ENCODE peak calls at places on chromosomes 11 and 22, in five cellular contexts. B is EH, U is progenitor cell of endocrine pancreas, E is frontal cortex, X is amygdala. A is an unnamed sample.

GRCh38 chr11:118911880-118912741 is 13.6 kb downstream of the BCL9L start:
- DNase-seq in B (peak; percentile 94), U (no peak), E (no peak), X (no peak), A (peak; percentile 85)

GRCh38 chr11:27839226-27839913 is 139.1 kb upstream of the BDNF start:
- DNase-seq in B (peak; percentile 47), U (no peak), E (no peak), X (no peak), A (no peak)

GRCh38 chr22:50151571-50152537 is 18.7 kb upstream of the PANX2 start:
- DNase-seq in B (no peak), U (no peak), E (no peak), X (no peak), A (no peak)

GRCh38 chr22:44668886-44669724 is 32.9 kb upstream of the PRR5 start:
- DNase-seq in B (no peak), U (no peak), E (no peak), X (no peak), A (no peak)

GRCh38 chr11:123653405-123653996 is 923 bp downstream of the SCN3B start:
- DNase-seq in B (no peak), U (no peak), E (no peak), X (no peak), A (peak; percentile 40)

GRCh38 chr11:2772544-2773031 is 72.8 kb upstream of the KCNQ1OT1 start:
- DNase-seq in B (peak; percentile 60), U (no peak), E (no peak), X (no peak), A (peak; percentile 14)

GRCh38 chr22:18000441-18001039 is 23.8 kb downstream of the MICAL3 start:
- DNase-seq in B (peak; percentile 34), U (peak; percentile 18), E (no peak), X (no peak), A (no peak)

GRCh38 chr11:33685061-33685460 is 15.6 kb downstream of the C11orf91 start:
- DNase-seq in B (peak; percentile 29), U (no peak), E (no peak), X (no peak), A (no peak)

GRCh38 chr11:78860720-78861422 is 286.2 kb upstream of the NARS2 start:
- DNase-seq in B (peak; percentile 49), U (no peak), E (no peak), X (no peak), A (no peak)

GRCh38 chr11:17786824-17787525 is 52.4 kb downstream of the KCNC1 start:
- DNase-seq in B (peak; percentile 78), U (no peak), E (no peak), X (no peak), A (no peak)

GRCh38 chr22:23903328-23903971 is 9.3 kb downstream of the MIF start:
- DNase-seq in B (no peak), U (no peak), E (no peak), X (no peak), A (no peak)

GRCh38 chr22:26196657-26197056 is 27.4 kb downstream of the SEZ6L start:
- DNase-seq in B (no peak), U (no peak), E (no peak), X (no peak), A (no peak)

GRCh38 chr11:125609545-125609944 is 15.4 kb upstream of the CHEK1 start:
- DNase-seq in B (no peak), U (no peak), E (no peak), X (no peak), A (no peak)

GRCh38 chr11:34206598-34207300 is 101.3 kb downstream of the NAT10 start:
- DNase-seq in B (no peak), U (no peak), E (no peak), X (no peak), A (no peak)

GRCh38 chr11:14974021-14974698 is 2.0 kb upstream of the CALCA start:
- DNase-seq in B (no peak), U (no peak), E (no peak), X (no peak), A (no peak)

GRCh38 chr11:48028909-48029685 is 48.7 kb downstream of the PTPRJ start:
- DNase-seq in B (peak; percentile 49), U (no peak), E (no peak), X (no peak), A (no peak)

GRCh38 chr11:115528217-115528616 is 24.0 kb upstream of the CADM1 start:
- DNase-seq in B (peak; percentile 3), U (no peak), E (no peak), X (no peak), A (no peak)

GRCh38 chr11:119895981-119896380 is 167.0 kb upstream of the NECTIN1 start:
- DNase-seq in B (no peak), U (no peak), E (no peak), X (no peak), A (no peak)

GRCh38 chr11:61732705-61733104 is 19.7 kb upstream of the MYRF start:
- DNase-seq in B (peak; percentile 50), U (no peak), E (peak; percentile 55), X (no peak), A (no peak)

GRCh38 chr11:12303431-12304149 is 73.8 kb upstream of the PARVA start:
- DNase-seq in B (peak; percentile 64), U (no peak), E (no peak), X (no peak), A (no peak)

GRCh38 chr11:134562176-134562575 is 150.1 kb upstream of the B3GAT1 start:
- DNase-seq in B (no peak), U (no peak), E (no peak), X (no peak), A (no peak)

GRCh38 chr11:79371724-79372123 is 69.1 kb downstream of the TENM4 start:
- DNase-seq in B (no peak), U (no peak), E (no peak), X (no peak), A (no peak)

GRCh38 chr11:131464481-131464880 is 94.1 kb downstream of the NTM start:
- DNase-seq in B (no peak), U (no peak), E (no peak), X (no peak), A (no peak)

A was measured in head of caudate nucleus.